ENCODE peak calls at places on chromosomes 4 and X, in five cellular contexts. N is stomach; V is CD8-positive, alpha-beta T cell; L is naive thymus-derived CD4-positive, alpha-beta T cell; Z is GM23248. H is an unnamed sample.

GRCh38 chr4:158209825-158210807 is at the start of gene TMEM144:
- DNase-seq in N (peak), V (no peak), L (peak), Z (peak), H (peak)

GRCh38 chr4:23166919-23167318 is 474.2 kb downstream of the GBA3 start:
- DNase-seq in N (no peak), V (no peak), L (no peak), Z (no peak), H (no peak)

GRCh38 chr4:40827774-40828173 is 78.0 kb downstream of the NSUN7 start:
- DNase-seq in N (no peak), V (no peak), L (no peak), Z (no peak), H (no peak)

GRCh38 chr4:105710678-105711077 is 2.1 kb downstream of the GSTCD start:
- DNase-seq in N (no peak), V (no peak), L (no peak), Z (peak), H (no peak)

GRCh38 chr4:44425614-44426208 is 22.9 kb downstream of the KCTD8 start:
- DNase-seq in N (no peak), V (no peak), L (no peak), Z (peak), H (no peak)

GRCh38 chr4:71595576-71596108 is 188.2 kb downstream of the GC start:
- DNase-seq in N (no peak), V (no peak), L (no peak), Z (peak), H (no peak)

GRCh38 chr4:79653871-79654270 is 245.8 kb upstream of the GK2 start:
- DNase-seq in N (no peak), V (no peak), L (no peak), Z (no peak), H (no peak)

GRCh38 chr4:136471051-136471450 is 1061.2 kb downstream of the PCDH18 start:
- DNase-seq in N (no peak), V (no peak), L (no peak), Z (no peak), H (no peak)

GRCh38 chr4:156705291-156705690 is 266.3 kb downstream of the PDGFC start:
- DNase-seq in N (no peak), V (no peak), L (no peak), Z (peak), H (no peak)

GRCh38 chrX:52923781-52924241 is 26.7 kb downstream of the FAM156B start:
- DNase-seq in N (peak), V (peak), L (no peak), Z (peak), H (no peak)

GRCh38 chrX:20506739-20507138 is 240.0 kb upstream of the RPS6KA3 start:
- DNase-seq in N (no peak), V (no peak), L (no peak), Z (peak), H (no peak)

GRCh38 chr4:167622481-167623240 is 388.4 kb upstream of the SPOCK3 start:
- DNase-seq in N (peak), V (no peak), L (peak), Z (peak), H (no peak)

GRCh38 chrX:72003811-72004750 is 93.4 kb downstream of the NHSL2 start:
- DNase-seq in N (peak), V (peak), L (no peak), Z (peak), H (no peak)

GRCh38 chrX:118325453-118325852 is 20.5 kb upstream of the WDR44 start:
- DNase-seq in N (no peak), V (no peak), L (no peak), Z (peak), H (no peak)

GRCh38 chr4:179110816-179111215 is 1668.6 kb upstream of the AGA start:
- DNase-seq in N (no peak), V (no peak), L (no peak), Z (no peak), H (no peak)

GRCh38 chrX:111165902-111166301 is 69.9 kb downstream of the PAK3 start:
- DNase-seq in N (no peak), V (no peak), L (no peak), Z (no peak), H (no peak)

GRCh38 chrX:24858004-24858746 is 157.6 kb downstream of the ARX start:
- DNase-seq in N (no peak), V (no peak), L (no peak), Z (peak), H (no peak)

GRCh38 chr4:1725521-1725920 is 4.2 kb downstream of the TACC3 start:
- DNase-seq in N (no peak), V (peak), L (no peak), Z (no peak), H (no peak)

GRCh38 chr4:25760518-25761157 is 102.2 kb downstream of the SEL1L3 start:
- DNase-seq in N (no peak), V (no peak), L (no peak), Z (peak), H (no peak)

GRCh38 chrX:58025979-58026378 is 115.7 kb upstream of the ZXDA start:
- DNase-seq in N (peak), V (no peak), L (no peak), Z (peak), H (no peak)

GRCh38 chr4:38078590-38079381 is 118.6 kb downstream of the PTTG2 start:
- DNase-seq in N (no peak), V (no peak), L (no peak), Z (peak), H (no peak)

GRCh38 chr4:141020801-141021261 is 112.4 kb downstream of the RNF150 start:
- DNase-seq in N (no peak), V (no peak), L (no peak), Z (peak), H (no peak)

GRCh38 chrX:47751670-47752069 is 85.0 kb upstream of the ZNF81 start:
- DNase-seq in N (peak), V (no peak), L (peak), Z (peak), H (no peak)

GRCh38 chr4:140186651-140187315 is 32.8 kb upstream of the MAML3 start:
- DNase-seq in N (peak), V (no peak), L (no peak), Z (peak), H (no peak)

GRCh38 chr4:45241976-45242375 is 515.6 kb upstream of the GNPDA2 start:
- DNase-seq in N (no peak), V (no peak), L (no peak), Z (no peak), H (no peak)

GRCh38 chrX:108892501-108892900 is 156.1 kb upstream of the IRS4 start:
- DNase-seq in N (no peak), V (no peak), L (no peak), Z (no peak), H (no peak)

GRCh38 chrX:16702700-16703599 is 9.5 kb downstream of the CTPS2 start:
- DNase-seq in N (no peak), V (no peak), L (no peak), Z (no peak), H (no peak)
- H3K27ac ChIP-seq in N (no peak), V (no peak), L (no peak), Z (no peak), H (no peak)

GRCh38 chr4:92199135-92199534 is 104.6 kb upstream of the GRID2 start:
- DNase-seq in N (no peak), V (no peak), L (no peak), Z (no peak), H (no peak)

GRCh38 chr4:92198711-92199110 is 105.1 kb upstream of the GRID2 start:
- DNase-seq in N (no peak), V (no peak), L (no peak), Z (peak), H (no peak)
- H3K27ac ChIP-seq in N (no peak), V (no peak), L (no peak), Z (peak), H (no peak)

GRCh38 chr4:169604131-169604900 is 8.1 kb downstream of the NEK1 start:
- DNase-seq in N (no peak), V (no peak), L (no peak), Z (peak), H (no peak)

GRCh38 chr4:169601016-169601771 is 11.2 kb downstream of the NEK1 start:
- DNase-seq in N (no peak), V (no peak), L (no peak), Z (no peak), H (no peak)

GRCh38 chr4:169603312-169603711 is 9.1 kb downstream of the NEK1 start:
- DNase-seq in N (no peak), V (no peak), L (no peak), Z (no peak), H (no peak)

DNA sequence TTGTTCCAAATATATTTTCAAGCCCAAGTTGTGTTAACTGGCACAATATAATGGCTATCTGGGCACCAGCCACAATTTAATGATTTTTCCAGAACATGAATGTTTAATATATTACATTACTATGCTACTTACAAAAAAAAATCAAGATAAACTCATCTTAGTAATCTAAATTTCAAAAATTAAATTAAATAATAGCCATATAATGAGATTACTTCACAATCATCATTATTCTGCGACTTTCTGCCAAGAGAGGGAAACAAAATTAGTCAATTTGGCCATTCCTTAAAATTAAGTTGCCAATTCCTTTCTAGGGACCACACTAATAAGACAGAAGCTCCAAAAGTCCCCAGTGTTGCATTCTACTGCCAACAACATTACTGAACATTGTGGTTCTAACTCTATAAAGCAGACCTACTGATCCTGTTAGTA is 7.5 kb downstream of the NEK1 start:
- DNase-seq in N (no peak), V (no peak), L (no peak), Z (no peak), H (no peak)
- H3K27ac ChIP-seq in N (peak), V (no peak), L (no peak), Z (peak), H (no peak)

GRCh38 chrX:10230222-10230621 is 73.4 kb downstream of the CLCN4 start:
- DNase-seq in N (no peak), V (no peak), L (no peak), Z (no peak), H (no peak)
- H3K27ac ChIP-seq in N (no peak), V (no peak), L (no peak), Z (no peak), H (no peak)

GRCh38 chr4:152590179-152591031 is 54.5 kb upstream of the FBXW7 start:
- DNase-seq in N (no peak), V (no peak), L (no peak), Z (peak), H (peak)
- H3K27ac ChIP-seq in N (no peak), V (no peak), L (no peak), Z (peak), H (peak)

GRCh38 chr4:7103031-7103598 is 35.3 kb upstream of the GRPEL1 start:
- DNase-seq in N (peak), V (peak), L (peak), Z (peak), H (no peak)
- H3K27ac ChIP-seq in N (peak), V (peak), L (peak), Z (no peak), H (no peak)

GRCh38 chr4:87053064-87053693 is 118.4 kb downstream of the AFF1 start:
- DNase-seq in N (no peak), V (no peak), L (no peak), Z (no peak), H (no peak)
- H3K27ac ChIP-seq in N (peak), V (no peak), L (no peak), Z (no peak), H (peak)

H was measured in SK-N-MC.